ENCODE peak calls at places on chromosomes 2 and 18, in four cellular contexts. K, I, B and A are unnamed samples.

GRCh38 chr2:212794471-212794870 is 255.9 kb upstream of the ERBB4 start:
- DNase-seq in B (no peak), I (no peak), K (no peak), A (peak; percentile 0)

GRCh38 chr18:74249181-74249968 is 42.4 kb downstream of the CYB5A start:
- DNase-seq in K (no peak), I (no peak), B (no peak), A (no peak)

GRCh38 chr2:132279344-132279743 is 117.6 kb upstream of the ANKRD30BL start:
- DNase-seq in B (no peak), I (no peak), K (no peak), A (no peak)

GRCh38 chr18:33820517-33821368 is 242.7 kb downstream of the ASXL3 start:
- DNase-seq in K (no peak), I (no peak), B (no peak), A (no peak)

GRCh38 chr2:128354731-128355470 is 36.2 kb upstream of the HS6ST1 start:
- DNase-seq in K (no peak), I (no peak), B (no peak), A (no peak)

GRCh38 chr2:101698419-101699190 is 1.1 kb downstream of the MAP4K4 start:
- DNase-seq in K (no peak), I (no peak), B (peak; percentile 20), A (peak; percentile 42)

GRCh38 chr18:36504928-36505327 is 207.4 kb downstream of the FHOD3 start:
- DNase-seq in K (no peak), B (no peak), I (no peak), A (no peak)

GRCh38 chr2:225002039-225002655 is 40.1 kb downstream of the DOCK10 start:
- DNase-seq in B (peak; percentile 33), I (peak; percentile 60), K (no peak), A (peak; percentile 47)

GRCh38 chr2:37436324-37436723 is 91.9 kb downstream of the QPCT start:
- DNase-seq in B (no peak), K (no peak), I (no peak), A (no peak)

GRCh38 chr2:30147196-30147714 is 448 bp downstream of the YPEL5 start:
- DNase-seq in K (no peak), B (no peak), I (peak; percentile 32), A (peak; percentile 49)

GRCh38 chr18:76493213-76494107 is 1.6 kb downstream of the ZNF516 start:
- DNase-seq in B (peak; percentile 81), K (no peak), I (no peak), A (peak; percentile 92)

GRCh38 chr2:144324446-144325045 is 195.4 kb downstream of the ZEB2 start:
- DNase-seq in I (no peak), B (no peak), K (no peak), A (no peak)

GRCh38 chr2:168649105-168649504 is 153.3 kb upstream of the NOSTRIN start:
- DNase-seq in I (no peak), B (no peak), K (no peak), A (no peak)

GRCh38 chr2:71608034-71608433 is 154.7 kb downstream of the DYSF start:
- DNase-seq in B (no peak), I (no peak), K (no peak), A (no peak)

GRCh38 chr2:60659026-60659425 is 97.0 kb upstream of the PAPOLG start:
- DNase-seq in B (no peak), I (no peak), K (no peak), A (no peak)

GRCh38 chr18:3845176-3845575 is 395.2 kb downstream of the TGIF1 start:
- DNase-seq in K (no peak), B (no peak), I (no peak), A (no peak)

GRCh38 chr2:46936566-46936965 is 21.0 kb upstream of the MCFD2 start:
- DNase-seq in I (no peak), K (no peak), B (no peak), A (no peak)

GRCh38 chr2:42098571-42099430 is 51.0 kb downstream of the PKDCC start:
- DNase-seq in K (peak; percentile 54), I (peak; percentile 28), B (no peak), A (no peak)

GRCh38 chr2:60945341-60945740 is 64.0 kb downstream of the REL start:
- DNase-seq in K (no peak), B (peak; percentile 53), I (no peak), A (peak; percentile 4)

GRCh38 chr2:148813603-148814065 is 61.4 kb upstream of the KIF5C start:
- DNase-seq in K (peak; percentile 75), I (peak; percentile 4), B (no peak), A (peak; percentile 83)

GRCh38 chr2:187499941-187500532 is 52.0 kb upstream of the CALCRL start:
- DNase-seq in I (peak; percentile 26), B (peak; percentile 81), K (no peak), A (peak; percentile 51)

GRCh38 chr2:10384089-10384734 is 63.9 kb downstream of the ODC1 start:
- DNase-seq in K (no peak), B (no peak), I (no peak), A (no peak)

GRCh38 chr2:44705356-44705755 is 236.1 kb upstream of the SIX3 start:
- DNase-seq in I (no peak), B (no peak), K (no peak), A (peak; percentile 64)

GRCh38 chr2:210519594-210519993 is 36.8 kb upstream of the CPS1 start:
- DNase-seq in B (no peak), I (no peak), K (no peak), A (no peak)

GRCh38 chr2:177332041-177332991 is 60.3 kb upstream of the AGPS start:
- DNase-seq in B (peak; percentile 64), I (peak; percentile 14), K (peak; percentile 23), A (peak; percentile 53)

GRCh38 chr2:238912228-238912915 is 64.5 kb downstream of the TWIST2 start:
- DNase-seq in B (no peak), I (no peak), K (no peak), A (no peak)

GRCh38 chr18:9730786-9731185 is 22.7 kb downstream of the RAB31 start:
- DNase-seq in I (no peak), B (no peak), K (no peak), A (no peak)

GRCh38 chr2:159075726-159076125 is 107.3 kb downstream of the TANC1 start:
- DNase-seq in I (no peak), K (no peak), B (no peak), A (no peak)

GRCh38 chr2:222739939-222740338 is 68.5 kb downstream of the MOGAT1 start:
- DNase-seq in I (no peak), B (no peak), K (no peak), A (no peak)

GRCh38 chr2:189799531-189799930 is 15.3 kb downstream of the PMS1 start:
- DNase-seq in K (no peak), B (no peak), I (no peak), A (no peak)

GRCh38 chr2:237092920-237093781 is 7.5 kb downstream of the COPS8 start:
- DNase-seq in B (peak; percentile 24), I (no peak), K (no peak), A (peak; percentile 29)

GRCh38 chr2:118833716-118834439 is 13.6 kb downstream of the EN1 start:
- DNase-seq in K (no peak), I (no peak), B (no peak), A (no peak)

GRCh38 chr2:216765810-216766259 is 70.5 kb upstream of the IGFBP5 start:
- DNase-seq in I (no peak), K (no peak), B (peak; percentile 95), A (peak; percentile 100)

GRCh38 chr18:72727038-72727690 is 140.6 kb downstream of the NETO1 start:
- DNase-seq in I (no peak), B (no peak), K (no peak), A (no peak)

GRCh38 chr2:29522951-29523669 is 398.3 kb downstream of the ALK start:
- DNase-seq in K (no peak), I (no peak), B (no peak), A (no peak)